ENCODE peak calls at places on chromosome 2, in seven cellular contexts. T, V, J, C, O, G and L are unnamed samples.

GRCh38 chr2:240960309-240960962 is 38.0 kb upstream of the SNED1 start:
- DNase-seq in O (peak), T (no peak), G (peak), C (no peak), J (peak), V (no peak), L (peak)

GRCh38 chr2:174503161-174503809 is 16.5 kb upstream of the GPR155 start:
- DNase-seq in V (no peak), C (no peak), J (no peak), G (no peak), T (no peak), O (no peak), L (no peak)

GRCh38 chr2:147247749-147248148 is 597.1 kb upstream of the ACVR2A start:
- DNase-seq in V (no peak), G (no peak), J (no peak), T (no peak), C (no peak), O (no peak), L (no peak)

GRCh38 chr2:233051241-233052149 is 8.6 kb upstream of the INPP5D start:
- DNase-seq in J (peak), G (peak), V (no peak), T (peak), C (no peak), O (peak), L (peak)

GRCh38 chr2:74584088-74584645 is 29.6 kb downstream of the DOK1 start:
- DNase-seq in C (no peak), O (no peak), G (peak), J (no peak), T (peak), V (no peak), L (peak)

GRCh38 chr2:43052944-43053306 is 173.5 kb downstream of the ZFP36L2 start:
- DNase-seq in T (no peak), G (no peak), O (no peak), J (no peak), V (no peak), C (no peak), L (no peak)

GRCh38 chr2:180910831-180911665 is 69.4 kb upstream of the UBE2E3 start:
- DNase-seq in C (no peak), T (no peak), G (no peak), V (no peak), O (no peak), J (no peak), L (no peak)

GRCh38 chr2:15932394-15933183 is 7.8 kb upstream of the MYCN start:
- DNase-seq in J (no peak), G (no peak), O (no peak), C (no peak), T (no peak), V (no peak), L (no peak)

GRCh38 chr2:10325278-10326145 is 22.8 kb downstream of the HPCAL1 start:
- DNase-seq in V (no peak), C (no peak), G (no peak), J (no peak), T (no peak), O (no peak), L (no peak)

GRCh38 chr2:201949036-201950012 is 84.3 kb upstream of the FZD7 start:
- DNase-seq in G (no peak), V (no peak), O (no peak), T (peak), C (no peak), J (no peak), L (no peak)

GRCh38 chr2:201779996-201780673 is 598 bp downstream of the ALS2 start:
- DNase-seq in G (peak), T (peak), O (no peak), J (no peak), C (no peak), V (no peak), L (peak)

GRCh38 chr2:118981627-118982026 is 39.6 kb downstream of the MARCO start:
- DNase-seq in J (peak), G (no peak), O (no peak), V (no peak), C (no peak), T (no peak), L (no peak)

GRCh38 chr2:101617188-101617587 is 80.3 kb upstream of the MAP4K4 start:
- DNase-seq in V (peak), O (no peak), C (no peak), G (peak), T (peak), J (no peak), L (peak)

GRCh38 chr2:174003635-174004310 is 38.6 kb upstream of the SP3 start:
- DNase-seq in G (no peak), V (no peak), T (no peak), O (peak), C (no peak), J (no peak), L (no peak)

GRCh38 chr2:46067501-46068292 is 229.5 kb upstream of the EPAS1 start:
- DNase-seq in T (peak), J (no peak), O (no peak), C (no peak), V (peak), G (peak), L (peak)

GRCh38 chr2:86807462-86808275 is 17.0 kb upstream of the CD8A start:
- DNase-seq in G (peak), O (no peak), T (no peak), C (no peak), V (no peak), J (no peak), L (peak)

GRCh38 chr2:67808112-67808511 is 254.7 kb downstream of the C1D start:
- DNase-seq in T (no peak), C (no peak), G (no peak), V (no peak), O (no peak), J (no peak), L (no peak)

GRCh38 chr2:228048838-228049490 is 132.5 kb downstream of the SPHKAP start:
- DNase-seq in T (peak), J (no peak), V (no peak), O (no peak), G (peak), C (no peak), L (peak)

GRCh38 chr2:100036793-100037192 is 105.6 kb downstream of the AFF3 start:
- DNase-seq in G (no peak), J (no peak), C (no peak), V (no peak), O (no peak), T (no peak), L (no peak)

GRCh38 chr2:160952462-160952861 is 207.8 kb upstream of the TANK start:
- DNase-seq in C (no peak), J (no peak), V (peak), O (peak), T (peak), G (no peak), L (peak)

GRCh38 chr2:205017912-205018311 is 472.6 kb downstream of the PARD3B start:
- DNase-seq in C (no peak), T (no peak), O (no peak), G (no peak), V (no peak), J (no peak), L (no peak)

GRCh38 chr2:74908763-74909444 is 49.5 kb upstream of the POLE4 start:
- DNase-seq in V (no peak), J (no peak), C (no peak), O (no peak), T (peak), G (no peak), L (no peak)

GRCh38 chr2:209638346-209638745 is 133.3 kb upstream of the UNC80 start:
- DNase-seq in O (no peak), T (no peak), G (peak), V (peak), J (no peak), C (no peak), L (peak)

GRCh38 chr2:164981217-164981990 is 26.1 kb upstream of the SLC38A11 start:
- DNase-seq in G (peak), O (no peak), C (no peak), T (peak), V (no peak), J (no peak), L (peak)

GRCh38 chr2:226680674-226681073 is 118.9 kb downstream of the IRS1 start:
- DNase-seq in J (no peak), O (no peak), V (no peak), G (no peak), T (no peak), C (no peak), L (no peak)

GRCh38 chr2:73059106-73059505 is 12.4 kb downstream of the SFXN5 start:
- DNase-seq in O (no peak), J (peak), C (no peak), T (no peak), V (no peak), G (no peak), L (no peak)

GRCh38 chr2:56100791-56101312 is 82.9 kb upstream of the CCDC85A start:
- DNase-seq in V (no peak), C (no peak), J (no peak), G (no peak), T (no peak), O (no peak), L (no peak)

GRCh38 chr2:106020032-106020431 is 174.1 kb downstream of the UXS1 start:
- DNase-seq in O (peak), G (peak), V (no peak), J (no peak), C (no peak), T (peak), L (peak)

GRCh38 chr2:189163889-189164288 is 15.7 kb downstream of the COL5A2 start:
- DNase-seq in G (peak), J (no peak), O (no peak), V (no peak), C (no peak), T (peak), L (peak)

GRCh38 chr2:222837643-222838056 is 23.2 kb upstream of the ACSL3 start:
- DNase-seq in G (peak), O (no peak), V (no peak), C (no peak), T (no peak), J (no peak), L (no peak)

GRCh38 chr2:28356095-28356911 is 36.4 kb upstream of the FOSL2 start:
- DNase-seq in O (peak), T (peak), C (peak), V (peak), G (peak), J (peak), L (peak)

DNA sequence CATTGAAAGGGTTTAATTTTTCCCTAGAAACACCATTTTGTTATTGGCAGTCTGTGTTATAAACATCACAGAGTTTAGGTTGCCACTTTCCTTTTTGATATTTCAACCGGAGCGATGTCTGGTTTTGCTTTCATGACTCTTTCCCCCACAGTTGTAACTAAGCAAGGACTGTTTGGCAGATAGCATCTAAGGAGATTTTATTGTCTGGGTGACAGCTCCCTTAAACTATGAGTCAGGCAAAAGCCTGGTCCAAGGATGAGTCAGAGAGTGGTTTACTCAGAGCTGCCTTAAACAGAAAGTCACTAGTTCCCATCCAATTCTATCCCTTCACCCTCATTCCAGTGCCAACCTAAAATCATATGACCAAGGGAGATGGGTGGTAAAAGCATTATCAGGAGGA is 341.6 kb upstream of the VWC2L start:
- DNase-seq in O (no peak), T (peak), V (peak), G (peak), J (no peak), C (no peak), L (peak)
- H3K4me3 ChIP-seq in O (no peak), T (peak), V (peak), G (no peak), J (no peak), C (no peak), L (no peak)

GRCh38 chr2:21910832-21911507 is 787.2 kb downstream of the TDRD15 start:
- DNase-seq in T (no peak), O (no peak), C (no peak), J (no peak), V (no peak), G (no peak), L (no peak)
- H3K4me3 ChIP-seq in T (no peak), O (no peak), C (no peak), J (no peak), V (no peak), G (no peak), L (no peak)

DNA sequence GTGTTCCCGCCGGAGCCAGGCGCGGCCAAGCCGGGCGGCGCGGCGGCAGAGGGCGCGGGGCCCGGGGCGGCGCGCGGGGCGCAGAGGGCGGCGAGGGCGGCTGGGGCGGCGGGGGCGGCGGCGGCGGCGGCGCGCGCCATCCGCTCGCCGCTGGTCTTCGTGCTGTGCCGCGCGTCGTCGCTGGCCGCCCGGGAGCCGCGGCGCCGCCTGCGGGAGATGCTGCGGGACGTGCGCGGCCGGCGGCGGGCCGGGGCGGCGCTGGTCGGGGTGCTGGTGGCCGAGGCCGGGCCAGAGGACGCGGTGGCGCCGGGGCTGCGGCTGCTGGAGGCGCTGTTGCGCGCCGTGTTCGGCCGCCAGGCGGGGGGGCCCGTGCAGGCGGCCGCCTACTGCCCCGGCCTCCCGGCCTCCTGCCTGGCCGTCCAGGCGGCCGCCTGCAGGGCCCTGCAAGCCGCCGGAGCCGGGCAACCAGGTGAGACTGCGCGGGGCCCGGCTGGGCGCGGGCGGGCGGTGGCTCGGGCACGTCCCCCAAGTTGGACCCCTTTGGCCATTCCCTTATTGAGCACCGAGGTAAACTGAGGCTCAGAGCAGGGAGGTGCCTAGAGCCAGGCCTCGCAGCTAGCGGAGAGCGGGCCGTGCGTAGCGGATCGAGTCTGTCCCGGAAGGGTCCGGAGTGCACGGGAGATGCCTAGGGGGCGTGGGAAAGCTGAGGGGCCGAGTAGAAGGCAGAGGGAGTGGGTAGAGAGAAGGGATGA is 584 bp downstream of the C2orf72 start:
- DNase-seq in J (no peak), C (no peak), G (no peak), V (no peak), O (no peak), T (no peak), L (no peak)
- H3K4me3 ChIP-seq in J (peak), C (no peak), G (no peak), V (no peak), O (peak), T (no peak), L (no peak)

GRCh38 chr2:9179572-9180201 is 26.9 kb upstream of the ASAP2 start:
- DNase-seq in G (peak), J (peak), T (peak), O (no peak), C (no peak), V (peak), L (peak)

GRCh38 chr2:9178110-9178904 is 28.3 kb upstream of the ASAP2 start:
- DNase-seq in O (no peak), J (no peak), C (no peak), G (no peak), T (no peak), V (no peak), L (no peak)

GRCh38 chr2:9184319-9184807 is 22.2 kb upstream of the ASAP2 start:
- DNase-seq in T (no peak), O (no peak), G (no peak), V (no peak), J (peak), C (no peak), L (no peak)

GRCh38 chr2:9174771-9175441 is 31.7 kb upstream of the ASAP2 start:
- DNase-seq in G (peak), C (no peak), T (peak), J (no peak), O (no peak), V (peak), L (peak)

DNA sequence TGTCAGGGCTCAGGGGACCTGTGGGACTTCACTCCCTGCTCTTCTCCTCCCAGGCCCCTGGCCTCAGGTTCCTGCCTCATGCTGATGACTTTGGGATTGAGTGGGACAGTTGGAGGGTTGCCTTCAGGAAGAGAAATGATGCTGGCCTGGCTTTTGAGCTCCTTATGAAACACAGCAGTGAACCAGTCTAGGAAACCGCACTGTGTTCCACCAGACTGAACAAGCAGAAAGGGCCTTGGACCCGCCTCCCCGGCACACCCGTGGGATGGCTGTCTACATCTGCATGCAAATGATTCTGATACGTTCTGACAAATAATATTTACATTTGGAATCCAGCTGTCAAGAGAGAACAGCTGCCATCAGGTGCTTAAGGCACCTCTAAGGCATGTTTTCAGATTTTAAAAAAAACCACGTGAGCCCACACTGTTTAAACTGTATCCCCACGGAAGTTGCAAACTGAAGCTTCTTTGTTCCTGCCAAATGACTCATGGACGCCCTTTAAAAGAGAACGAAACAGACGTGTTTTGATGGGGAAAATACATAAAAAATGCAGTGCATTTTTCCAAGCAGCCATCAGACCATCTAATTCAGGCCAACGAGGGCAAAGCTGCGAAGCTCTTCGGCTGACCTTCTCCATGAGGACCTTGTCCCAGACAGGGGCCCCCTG is 27.6 kb upstream of the ASAP2 start:
- DNase-seq in V (peak), T (peak), C (no peak), O (peak), J (peak), G (peak), L (peak)
- H3K4me3 ChIP-seq in V (no peak), T (peak), C (no peak), O (no peak), J (peak), G (no peak), L (no peak)

GRCh38 chr2:231701456-231702373 is 6.6 kb upstream of the PTMA start:
- DNase-seq in G (peak), T (peak), O (no peak), C (no peak), V (no peak), J (no peak), L (peak)
- H3K4me3 ChIP-seq in G (no peak), T (no peak), O (no peak), C (no peak), V (no peak), J (no peak), L (no peak)

DNA sequence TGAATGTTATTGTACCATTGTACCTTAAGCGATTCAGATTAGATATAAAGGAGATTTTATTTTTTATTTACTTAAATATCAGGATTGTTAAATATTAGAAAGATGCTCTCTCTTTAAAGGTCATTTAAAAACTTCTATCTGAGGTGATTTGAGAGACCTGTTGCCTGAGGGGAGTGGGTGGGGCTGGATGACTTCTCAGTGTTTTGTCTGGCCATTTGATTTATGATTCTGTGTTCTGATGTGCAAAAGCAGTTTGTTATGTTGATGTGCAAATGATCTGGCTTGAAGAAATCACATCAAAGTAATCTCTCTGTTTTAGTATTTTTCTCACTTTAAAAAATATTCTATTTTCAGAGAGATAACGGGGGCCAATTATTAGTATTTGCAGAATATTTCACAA is 370.8 kb downstream of the NUP35 start:
- DNase-seq in G (no peak), O (no peak), J (no peak), V (no peak), T (no peak), C (no peak), L (no peak)
- H3K4me3 ChIP-seq in G (no peak), O (no peak), J (no peak), V (no peak), T (no peak), C (no peak), L (no peak)

GRCh38 chr2:221518201-221518936 is 53.7 kb downstream of the EPHA4 start:
- DNase-seq in T (no peak), J (no peak), O (no peak), V (peak), C (peak), G (peak), L (peak)

GRCh38 chr2:221517362-221518121 is 54.6 kb downstream of the EPHA4 start:
- DNase-seq in G (no peak), O (peak), V (no peak), J (no peak), C (peak), T (peak), L (peak)

GRCh38 chr2:221514305-221515040 is 57.6 kb downstream of the EPHA4 start:
- DNase-seq in G (no peak), J (no peak), O (no peak), T (no peak), V (no peak), C (no peak), L (no peak)

GRCh38 chr2:221521261-221521845 is 50.8 kb downstream of the EPHA4 start:
- DNase-seq in J (no peak), V (no peak), O (no peak), T (no peak), C (no peak), G (no peak), L (no peak)

GRCh38 chr2:221518937-221519635 is 53.0 kb downstream of the EPHA4 start:
- DNase-seq in T (no peak), J (no peak), O (no peak), G (no peak), V (no peak), C (no peak), L (no peak)
- H3K4me3 ChIP-seq in T (no peak), J (no peak), O (no peak), G (no peak), V (no peak), C (peak), L (no peak)

DNA sequence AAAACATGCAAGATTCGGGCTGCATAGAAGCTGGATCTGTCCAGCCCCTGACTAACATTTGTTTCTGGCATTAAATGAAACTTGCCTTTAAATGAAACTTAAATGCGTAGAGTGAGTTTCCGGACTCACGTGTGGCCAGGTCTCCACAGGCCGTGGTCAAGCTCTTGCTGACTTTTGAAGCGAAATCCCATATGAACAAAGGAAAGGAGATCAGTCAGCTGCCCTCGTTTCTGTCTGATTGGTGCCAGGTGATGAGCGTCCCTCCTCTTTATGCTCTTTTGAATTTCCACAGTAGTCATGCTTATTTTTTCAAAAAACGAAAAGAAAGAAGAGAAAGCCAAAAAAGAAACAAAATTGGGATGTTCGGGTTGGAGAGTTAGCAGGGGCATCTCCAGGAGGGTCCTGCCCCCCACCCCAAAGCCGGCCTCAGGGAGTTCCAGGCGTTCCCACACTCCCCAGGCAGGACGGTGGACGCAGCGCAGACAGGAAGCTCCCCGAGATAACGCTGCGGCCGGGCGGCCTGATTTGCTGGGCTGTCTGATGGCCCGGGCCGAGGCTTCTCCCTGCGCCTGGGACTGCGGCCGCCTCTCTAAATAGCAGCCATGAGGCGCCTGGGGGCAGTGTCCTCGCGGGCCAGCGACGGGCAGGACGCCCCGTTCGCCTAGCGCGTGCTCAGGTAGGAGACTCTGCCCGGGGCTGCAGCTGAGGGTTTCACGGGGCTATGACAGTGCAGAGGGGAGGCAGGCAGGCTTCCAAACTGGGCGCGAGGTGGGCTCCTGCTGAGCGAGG is at the start of gene COLEC11:
- DNase-seq in J (no peak), C (no peak), T (peak), O (peak), V (no peak), G (peak), L (peak)
- H3K4me3 ChIP-seq in J (peak), C (no peak), T (peak), O (peak), V (peak), G (peak), L (no peak)